ENCODE peak calls at places on chromosomes 7 and 10, in seven cellular contexts. K is fibroblast of the aortic adventitia; N is heart right ventricle; Y is stomach; C is activated CD8-positive, alpha-beta T cell treated with anti-CD3 and anti-CD28 coated beads for 36 hours; A is MM.1S; G is IMR-90. U is an unnamed sample.

GRCh38 chr10:73790886-73791625 is 5.7 kb downstream of the ZSWIM8 start:
- DNase-seq in G (no peak), C (no peak), Y (no peak), A (no peak), N (no peak), K (no peak), U (no peak)

GRCh38 chr7:148211641-148212040 is 378.9 kb upstream of the C7orf33 start:
- DNase-seq in C (no peak), A (no peak), K (no peak), N (no peak), Y (no peak), G (no peak), U (no peak)

GRCh38 chr7:95632609-95633008 is 36.3 kb upstream of the PDK4 start:
- DNase-seq in C (no peak), A (no peak), Y (no peak), G (peak), K (peak), N (no peak), U (no peak)

GRCh38 chr7:102319671-102320070 is 33.0 kb downstream of the SH2B2 start:
- DNase-seq in N (no peak), K (no peak), G (no peak), A (no peak), C (no peak), Y (no peak), U (peak)

GRCh38 chr10:14185501-14186045 is 145.2 kb downstream of the FRMD4A start:
- DNase-seq in C (peak), A (peak), Y (no peak), G (peak), K (no peak), N (no peak), U (peak)

GRCh38 chr10:119139464-119140067 is 25.9 kb downstream of the SFXN4 start:
- DNase-seq in A (no peak), G (peak), C (peak), Y (peak), K (peak), N (peak), U (no peak)

GRCh38 chr10:44477021-44477420 is 92.1 kb upstream of the CXCL12 start:
- DNase-seq in C (no peak), G (peak), K (peak), N (no peak), Y (no peak), A (no peak), U (no peak)

GRCh38 chr10:114471906-114472873 is 67.9 kb upstream of the AFAP1L2 start:
- DNase-seq in Y (peak), C (no peak), G (no peak), A (no peak), K (no peak), N (no peak), U (no peak)

GRCh38 chr10:92627845-92628480 is 35.0 kb downstream of the KIF11 start:
- DNase-seq in K (peak), A (no peak), C (no peak), Y (no peak), G (no peak), N (no peak), U (no peak)

GRCh38 chr10:132575320-132576201 is 38.0 kb downstream of the INPP5A start:
- DNase-seq in A (no peak), K (peak), C (peak), G (peak), N (no peak), Y (peak), U (peak)

GRCh38 chr7:152869677-152870051 is 110.1 kb downstream of the ACTR3B start:
- DNase-seq in K (no peak), G (no peak), A (no peak), C (no peak), Y (no peak), N (no peak), U (no peak)

GRCh38 chr10:70589762-70590662 is 12.5 kb downstream of the PRF1 start:
- DNase-seq in K (peak), Y (peak), A (no peak), N (no peak), C (no peak), G (peak), U (no peak)

GRCh38 chr7:150997817-150998216 is 7.0 kb downstream of the NOS3 start:
- DNase-seq in G (no peak), A (no peak), K (no peak), N (no peak), C (no peak), Y (no peak), U (no peak)

GRCh38 chr7:594920-595620 is 75.4 kb upstream of the PDGFA start:
- DNase-seq in N (no peak), G (no peak), K (no peak), C (no peak), Y (no peak), A (no peak), U (no peak)

GRCh38 chr7:497946-498655 is 21.5 kb downstream of the PDGFA start:
- DNase-seq in A (no peak), K (no peak), N (peak), Y (no peak), C (no peak), G (no peak), U (no peak)

GRCh38 chr7:138935438-138936079 is 45.6 kb downstream of the KIAA1549 start:
- DNase-seq in C (no peak), N (no peak), G (peak), Y (no peak), K (peak), A (no peak), U (no peak)

GRCh38 chr7:41051525-41051924 is 651.4 kb downstream of the INHBA start:
- DNase-seq in G (no peak), N (no peak), Y (no peak), A (no peak), C (no peak), K (no peak), U (no peak)

GRCh38 chr7:138842111-138842510 is 44.1 kb upstream of the ATP6V0A4 start:
- DNase-seq in G (peak), K (no peak), C (no peak), A (no peak), Y (no peak), N (no peak), U (no peak)

GRCh38 chr10:122435212-122435827 is 19.1 kb upstream of the ARMS2 start:
- DNase-seq in Y (no peak), K (peak), A (peak), G (peak), N (no peak), C (no peak), U (no peak)

GRCh38 chr7:116525913-116526857 is 1.3 kb downstream of the CAV1 start:
- DNase-seq in C (peak), N (peak), Y (peak), K (peak), A (peak), G (peak), U (peak)

GRCh38 chr7:116524221-116524608 is 621 bp upstream of the CAV1 start:
- DNase-seq in K (peak), A (peak), G (no peak), Y (no peak), C (no peak), N (no peak), U (no peak)

GRCh38 chr7:116525298-116525912 is 569 bp downstream of the CAV1 start:
- DNase-seq in K (peak), N (peak), C (peak), G (no peak), Y (peak), A (peak), U (peak)

GRCh38 chr7:116526897-116527296 is 2.1 kb downstream of the CAV1 start:
- DNase-seq in C (no peak), N (no peak), A (no peak), G (no peak), K (peak), Y (no peak), U (no peak)

GRCh38 chr7:116524609-116525297 is at the start of gene CAV1:
- DNase-seq in C (peak), N (peak), G (peak), Y (peak), A (peak), K (peak), U (peak)
- TF ChIP-seq CTCF in C (no peak), N (peak), G (peak), Y (no peak), A (peak), K (peak), U (no peak)

GRCh38 chr10:101464518-101465085 is 110.6 kb downstream of the BTRC start:
- DNase-seq in C (no peak), N (no peak), Y (no peak), K (no peak), A (no peak), G (no peak), U (no peak)

GRCh38 chr10:101468159-101468558 is 114.2 kb downstream of the BTRC start:
- DNase-seq in K (no peak), C (no peak), G (no peak), Y (no peak), N (no peak), A (no peak), U (no peak)

GRCh38 chr10:101466016-101466912 is 112.3 kb downstream of the BTRC start:
- DNase-seq in K (no peak), A (no peak), N (no peak), C (no peak), G (peak), Y (no peak), U (no peak)

GRCh38 chr10:101464082-101464481 is 110.1 kb downstream of the BTRC start:
- DNase-seq in C (no peak), K (no peak), Y (no peak), N (no peak), A (no peak), G (no peak), U (no peak)

GRCh38 chr10:101467286-101467770 is 113.4 kb downstream of the BTRC start:
- DNase-seq in C (peak), G (peak), A (peak), K (peak), Y (no peak), N (no peak), U (peak)
- TF ChIP-seq CTCF in C (peak), G (peak), A (peak), K (peak), Y (no peak), N (peak), U (peak)

GRCh38 chr7:115037128-115037802 is 115.4 kb downstream of the MDFIC start:
- DNase-seq in A (peak), Y (no peak), G (no peak), N (no peak), K (peak), C (no peak), U (no peak)

GRCh38 chr7:115034515-115034914 is 112.6 kb downstream of the MDFIC start:
- DNase-seq in N (no peak), Y (no peak), C (no peak), A (no peak), K (no peak), G (no peak), U (no peak)

GRCh38 chr7:115038158-115038557 is 116.3 kb downstream of the MDFIC start:
- DNase-seq in N (no peak), A (peak), Y (no peak), C (no peak), G (no peak), K (no peak), U (no peak)

GRCh38 chr7:115033917-115034459 is 112.1 kb downstream of the MDFIC start:
- DNase-seq in C (no peak), N (no peak), A (no peak), K (no peak), Y (no peak), G (no peak), U (peak)

DNA sequence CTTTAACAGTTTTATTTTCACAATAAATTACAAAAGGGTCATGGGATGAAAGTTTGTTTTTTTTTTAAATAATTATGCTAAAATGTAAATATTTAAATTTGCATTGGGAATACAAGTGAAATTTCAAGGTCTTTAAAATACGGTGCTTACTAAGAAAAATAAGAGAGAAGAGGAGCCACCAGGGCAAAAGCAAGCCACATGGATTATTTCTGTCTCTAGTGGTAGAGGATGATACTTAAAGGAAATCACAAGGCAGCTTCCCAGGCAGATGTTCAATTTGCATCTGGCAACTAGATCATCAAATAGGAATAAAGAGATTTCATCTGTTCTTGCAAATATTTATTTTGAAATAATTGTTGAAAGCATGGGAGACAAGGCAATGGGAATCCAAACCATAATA is 111.1 kb downstream of the MDFIC start:
- DNase-seq in A (no peak), C (no peak), K (no peak), G (no peak), Y (no peak), N (no peak), U (no peak)
- TF ChIP-seq CTCF in A (no peak), C (no peak), K (peak), G (no peak), Y (no peak), N (no peak), U (no peak)

DNA sequence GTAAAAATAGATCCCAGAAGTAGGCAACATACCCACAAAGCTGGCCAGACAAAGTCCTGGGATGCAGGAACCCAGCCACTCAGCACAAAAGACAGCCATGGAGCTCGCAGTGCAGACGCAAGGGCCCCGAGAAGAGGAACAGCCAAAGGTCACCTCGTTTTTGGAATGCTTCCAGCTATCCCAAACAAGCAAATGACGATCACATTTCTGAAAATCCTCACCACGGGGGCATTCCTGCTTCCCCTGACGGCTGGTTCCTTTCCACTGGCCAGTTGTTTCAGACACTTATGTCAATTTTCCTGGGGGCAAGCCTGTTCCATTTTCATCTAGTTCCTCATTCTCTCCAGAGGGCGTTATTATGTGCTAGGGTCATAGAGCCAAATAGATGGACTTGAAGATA is 21.3 kb upstream of the IKZF1 start:
- DNase-seq in K (no peak), A (no peak), N (no peak), G (no peak), C (no peak), Y (no peak), U (no peak)
- TF ChIP-seq CTCF in K (no peak), A (no peak), N (no peak), G (no peak), C (no peak), Y (no peak), U (no peak)

U was measured in GM13977.